ENCODE peak calls at places on chromosomes 13 and 19, in five cellular contexts. One of them, this sample, is unnamed.

GRCh38 chr13:98171806-98172569 is 5.1 kb downstream of the RNF113B start:
- DNase-seq in fibroblast of lung: peak
- DNase-seq in tibial artery: peak
- DNase-seq in Panc1: no peak
- DNase-seq in fibroblast of mammary gland: peak
- DNase-seq in this sample: no peak

GRCh38 chr13:48054601-48055000 is 17.1 kb downstream of the NUDT15 start:
- DNase-seq in fibroblast of lung: no peak
- DNase-seq in tibial artery: no peak
- DNase-seq in Panc1: no peak
- DNase-seq in fibroblast of mammary gland: no peak
- DNase-seq in this sample: no peak

GRCh38 chr13:111399776-111400505 is 79.5 kb downstream of the TEX29 start:
- DNase-seq in fibroblast of lung: no peak
- DNase-seq in tibial artery: peak
- DNase-seq in Panc1: no peak
- DNase-seq in fibroblast of mammary gland: no peak
- DNase-seq in this sample: no peak

GRCh38 chr19:41324231-41324702 is 14.3 kb downstream of the CCDC97 start:
- DNase-seq in fibroblast of lung: no peak
- DNase-seq in tibial artery: no peak
- DNase-seq in Panc1: no peak
- DNase-seq in fibroblast of mammary gland: peak
- DNase-seq in this sample: no peak

GRCh38 chr19:42080764-42081375 is 4.9 kb downstream of the ZNF574 start:
- DNase-seq in fibroblast of lung: no peak
- DNase-seq in tibial artery: no peak
- DNase-seq in Panc1: no peak
- DNase-seq in fibroblast of mammary gland: no peak
- DNase-seq in this sample: no peak

GRCh38 chr19:41452584-41453275 is 9.8 kb downstream of the ERICH4 start:
- DNase-seq in fibroblast of lung: no peak
- DNase-seq in tibial artery: no peak
- DNase-seq in Panc1: no peak
- DNase-seq in fibroblast of mammary gland: no peak
- DNase-seq in this sample: no peak

GRCh38 chr13:90416519-90416918 is 931.0 kb upstream of the MIR17HG start:
- DNase-seq in fibroblast of lung: peak
- DNase-seq in tibial artery: no peak
- DNase-seq in Panc1: no peak
- DNase-seq in fibroblast of mammary gland: peak
- DNase-seq in this sample: peak

GRCh38 chr19:49512970-49513745 is 697 bp downstream of the FCGRT start:
- DNase-seq in fibroblast of lung: no peak
- DNase-seq in tibial artery: no peak
- DNase-seq in Panc1: no peak
- DNase-seq in fibroblast of mammary gland: no peak
- DNase-seq in this sample: no peak

GRCh38 chr19:55210120-55210493 is 806 bp upstream of the PTPRH start:
- DNase-seq in fibroblast of lung: peak
- DNase-seq in tibial artery: no peak
- DNase-seq in Panc1: peak
- DNase-seq in fibroblast of mammary gland: peak
- DNase-seq in this sample: peak

GRCh38 chr13:47017476-47017875 is 120.6 kb upstream of the HTR2A start:
- DNase-seq in fibroblast of lung: peak
- DNase-seq in tibial artery: no peak
- DNase-seq in Panc1: no peak
- DNase-seq in fibroblast of mammary gland: peak
- DNase-seq in this sample: no peak

GRCh38 chr13:78194904-78195639 is 276.4 kb upstream of the EDNRB start:
- DNase-seq in fibroblast of lung: peak
- DNase-seq in tibial artery: no peak
- DNase-seq in Panc1: no peak
- DNase-seq in fibroblast of mammary gland: peak
- DNase-seq in this sample: no peak

GRCh38 chr19:23436944-23437343 is 41.7 kb upstream of the ZNF91 start:
- DNase-seq in fibroblast of lung: no peak
- DNase-seq in tibial artery: no peak
- DNase-seq in Panc1: no peak
- DNase-seq in fibroblast of mammary gland: peak
- DNase-seq in this sample: no peak

GRCh38 chr13:38518328-38518727 is 168.5 kb upstream of the FREM2 start:
- DNase-seq in fibroblast of lung: no peak
- DNase-seq in tibial artery: no peak
- DNase-seq in Panc1: no peak
- DNase-seq in fibroblast of mammary gland: no peak
- DNase-seq in this sample: no peak

GRCh38 chr13:25037057-25037813 is 58.7 kb upstream of the PABPC3 start:
- DNase-seq in fibroblast of lung: peak
- DNase-seq in tibial artery: no peak
- DNase-seq in Panc1: peak
- DNase-seq in fibroblast of mammary gland: peak
- DNase-seq in this sample: peak

GRCh38 chr13:93289047-93289446 is 62.4 kb downstream of the GPC6 start:
- DNase-seq in fibroblast of lung: no peak
- DNase-seq in tibial artery: no peak
- DNase-seq in Panc1: no peak
- DNase-seq in fibroblast of mammary gland: peak
- DNase-seq in this sample: no peak

GRCh38 chr19:29576761-29577661 is 29.1 kb upstream of the POP4 start:
- DNase-seq in fibroblast of lung: no peak
- DNase-seq in tibial artery: no peak
- DNase-seq in Panc1: no peak
- DNase-seq in fibroblast of mammary gland: peak
- DNase-seq in this sample: no peak

GRCh38 chr13:79782541-79783216 is 301.7 kb downstream of the NDFIP2 start:
- DNase-seq in fibroblast of lung: peak
- DNase-seq in tibial artery: no peak
- DNase-seq in Panc1: no peak
- DNase-seq in fibroblast of mammary gland: no peak
- DNase-seq in this sample: no peak

GRCh38 chr19:8044018-8044417 is 8.5 kb upstream of the CCL25 start:
- DNase-seq in fibroblast of lung: no peak
- DNase-seq in tibial artery: no peak
- DNase-seq in Panc1: no peak
- DNase-seq in fibroblast of mammary gland: peak
- DNase-seq in this sample: no peak

DNA sequence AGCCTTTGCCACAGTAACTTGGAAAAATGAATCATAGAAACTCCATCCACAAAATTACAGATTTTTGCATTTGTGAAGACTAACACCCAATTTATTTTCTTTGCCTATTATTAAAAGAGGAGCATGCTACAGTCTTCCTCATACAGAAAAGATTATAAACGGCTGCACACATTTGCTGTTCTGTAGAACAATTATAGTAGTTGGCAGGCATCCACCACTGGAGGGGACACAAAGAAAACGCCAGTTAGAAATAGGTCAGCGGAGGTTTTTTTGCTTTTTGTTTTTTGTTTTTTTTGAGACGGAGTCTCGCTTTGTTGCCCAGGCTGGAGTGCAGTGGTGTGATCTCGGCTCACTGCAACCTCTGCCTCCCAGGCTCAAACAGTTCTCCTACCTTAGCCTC is 51.6 kb downstream of the SACS start:
- DNase-seq in fibroblast of lung: no peak
- DNase-seq in tibial artery: no peak
- DNase-seq in Panc1: no peak
- DNase-seq in fibroblast of mammary gland: no peak
- DNase-seq in this sample: no peak
- H3K4me3 ChIP-seq in fibroblast of lung: no peak
- H3K4me3 ChIP-seq in tibial artery: no peak
- H3K4me3 ChIP-seq in Panc1: no peak
- H3K4me3 ChIP-seq in fibroblast of mammary gland: no peak
- H3K4me3 ChIP-seq in this sample: no peak

GRCh38 chr13:100627142-100627541 is 38.6 kb upstream of the GGACT start:
- DNase-seq in fibroblast of lung: no peak
- DNase-seq in tibial artery: no peak
- DNase-seq in Panc1: no peak
- DNase-seq in fibroblast of mammary gland: no peak
- DNase-seq in this sample: no peak

GRCh38 chr13:100633461-100633860 is 41.1 kb downstream of the TMTC4 start:
- DNase-seq in fibroblast of lung: peak
- DNase-seq in tibial artery: no peak
- DNase-seq in Panc1: peak
- DNase-seq in fibroblast of mammary gland: peak
- DNase-seq in this sample: peak

GRCh38 chr13:100634686-100635085 is 39.9 kb downstream of the TMTC4 start:
- DNase-seq in fibroblast of lung: no peak
- DNase-seq in tibial artery: no peak
- DNase-seq in Panc1: no peak
- DNase-seq in fibroblast of mammary gland: no peak
- DNase-seq in this sample: no peak

GRCh38 chr13:100625447-100625846 is 36.9 kb upstream of the GGACT start:
- DNase-seq in fibroblast of lung: no peak
- DNase-seq in tibial artery: no peak
- DNase-seq in Panc1: no peak
- DNase-seq in fibroblast of mammary gland: no peak
- DNase-seq in this sample: no peak

GRCh38 chr13:100630564-100630963 is 42.0 kb upstream of the GGACT start:
- DNase-seq in fibroblast of lung: no peak
- DNase-seq in tibial artery: no peak
- DNase-seq in Panc1: no peak
- DNase-seq in fibroblast of mammary gland: no peak
- DNase-seq in this sample: no peak
- TF ChIP-seq CTCF in fibroblast of lung: no peak
- TF ChIP-seq CTCF in tibial artery: no peak
- TF ChIP-seq CTCF in Panc1: no peak
- TF ChIP-seq CTCF in fibroblast of mammary gland: no peak
- TF ChIP-seq CTCF in this sample: no peak

GRCh38 chr19:43644181-43644580 is 4.5 kb upstream of the CADM4 start:
- DNase-seq in fibroblast of lung: no peak
- DNase-seq in tibial artery: no peak
- DNase-seq in Panc1: no peak
- DNase-seq in fibroblast of mammary gland: no peak
- DNase-seq in this sample: no peak

GRCh38 chr19:43652546-43652874 is 12.9 kb upstream of the CADM4 start:
- DNase-seq in fibroblast of lung: no peak
- DNase-seq in tibial artery: no peak
- DNase-seq in Panc1: no peak
- DNase-seq in fibroblast of mammary gland: no peak
- DNase-seq in this sample: no peak

GRCh38 chr19:43649514-43649913 is 9.9 kb upstream of the CADM4 start:
- DNase-seq in fibroblast of lung: no peak
- DNase-seq in tibial artery: no peak
- DNase-seq in Panc1: no peak
- DNase-seq in fibroblast of mammary gland: no peak
- DNase-seq in this sample: no peak

GRCh38 chr19:43651758-43652545 is 12.3 kb upstream of the CADM4 start:
- DNase-seq in fibroblast of lung: peak
- DNase-seq in tibial artery: peak
- DNase-seq in Panc1: peak
- DNase-seq in fibroblast of mammary gland: peak
- DNase-seq in this sample: no peak

DNA sequence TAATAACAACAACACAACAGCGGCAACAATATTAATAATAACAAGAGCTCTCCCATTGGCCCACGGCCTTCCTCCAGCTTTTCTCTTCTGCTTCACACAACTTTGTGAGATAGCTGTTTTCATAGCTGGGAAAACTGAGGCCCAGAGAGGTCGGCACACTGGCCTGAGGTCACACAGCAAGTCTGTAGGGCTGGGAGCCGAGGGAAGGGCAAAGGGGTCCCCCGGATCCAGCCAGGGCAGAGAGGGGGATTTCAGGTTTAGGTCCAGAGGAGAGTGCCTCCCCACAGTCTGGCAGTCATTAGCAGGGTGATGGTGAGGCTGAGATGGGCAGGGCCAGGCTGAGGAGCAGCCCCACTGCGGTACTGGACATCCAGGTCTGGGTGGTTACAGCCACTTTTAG is 9.0 kb upstream of the CADM4 start:
- DNase-seq in fibroblast of lung: no peak
- DNase-seq in tibial artery: no peak
- DNase-seq in Panc1: no peak
- DNase-seq in fibroblast of mammary gland: no peak
- DNase-seq in this sample: no peak
- H3K4me3 ChIP-seq in fibroblast of lung: no peak
- H3K4me3 ChIP-seq in tibial artery: no peak
- H3K4me3 ChIP-seq in Panc1: no peak
- H3K4me3 ChIP-seq in fibroblast of mammary gland: no peak
- H3K4me3 ChIP-seq in this sample: no peak

GRCh38 chr13:112671359-112671758 is 18.5 kb upstream of the ATP11A start:
- DNase-seq in fibroblast of lung: no peak
- DNase-seq in tibial artery: peak
- DNase-seq in Panc1: no peak
- DNase-seq in fibroblast of mammary gland: no peak
- DNase-seq in this sample: no peak

GRCh38 chr13:112668924-112669323 is 20.9 kb upstream of the ATP11A start:
- DNase-seq in fibroblast of lung: no peak
- DNase-seq in tibial artery: peak
- DNase-seq in Panc1: no peak
- DNase-seq in fibroblast of mammary gland: no peak
- DNase-seq in this sample: no peak

GRCh38 chr13:112672651-112673284 is 17.1 kb upstream of the ATP11A start:
- DNase-seq in fibroblast of lung: no peak
- DNase-seq in tibial artery: no peak
- DNase-seq in Panc1: no peak
- DNase-seq in fibroblast of mammary gland: no peak
- DNase-seq in this sample: no peak

GRCh38 chr13:112670864-112671263 is 19.0 kb upstream of the ATP11A start:
- DNase-seq in fibroblast of lung: no peak
- DNase-seq in tibial artery: peak
- DNase-seq in Panc1: no peak
- DNase-seq in fibroblast of mammary gland: no peak
- DNase-seq in this sample: no peak

DNA sequence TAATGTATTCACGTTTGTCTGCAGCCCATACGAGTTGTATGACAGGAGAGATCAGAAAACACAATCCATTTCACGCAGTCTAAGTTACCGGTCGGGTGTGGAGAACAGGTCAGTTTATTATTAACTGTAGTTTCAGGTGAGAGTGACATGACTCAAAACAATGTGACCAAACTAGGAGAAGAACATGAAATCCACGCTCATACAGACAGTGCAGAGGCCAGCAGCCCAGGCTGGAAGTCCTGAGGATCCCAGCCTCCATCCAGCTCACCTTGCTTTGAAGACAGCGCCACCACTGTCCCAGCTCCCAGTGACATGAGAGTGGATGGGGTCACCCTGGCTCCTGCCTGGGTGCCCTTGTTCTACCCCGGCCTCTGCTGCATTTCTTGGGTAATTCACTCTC is 19.7 kb upstream of the ATP11A start:
- DNase-seq in fibroblast of lung: no peak
- DNase-seq in tibial artery: peak
- DNase-seq in Panc1: no peak
- DNase-seq in fibroblast of mammary gland: no peak
- DNase-seq in this sample: no peak
- TF ChIP-seq CTCF in fibroblast of lung: no peak
- TF ChIP-seq CTCF in tibial artery: no peak
- TF ChIP-seq CTCF in Panc1: no peak
- TF ChIP-seq CTCF in fibroblast of mammary gland: no peak
- TF ChIP-seq CTCF in this sample: no peak

GRCh38 chr19:35349614-35350521 is 2.2 kb downstream of the FFAR1 start:
- DNase-seq in fibroblast of lung: no peak
- DNase-seq in tibial artery: no peak
- DNase-seq in Panc1: no peak
- DNase-seq in fibroblast of mammary gland: no peak
- DNase-seq in this sample: no peak
- H3K4me3 ChIP-seq in fibroblast of lung: no peak
- H3K4me3 ChIP-seq in tibial artery: no peak
- H3K4me3 ChIP-seq in Panc1: no peak
- H3K4me3 ChIP-seq in fibroblast of mammary gland: no peak
- H3K4me3 ChIP-seq in this sample: no peak